ENCODE peak calls at places on chromosome 16, in four cellular contexts. J, P, Z and B are unnamed samples. For H3K4me1, the result is how much of the 10 kb centered on the place peaks cover.

GRCh38 chr16:89094252-89094901 is 725 bp downstream of the ACSF3 start:
- DNase-seq in P (no peak), Z (no peak), J (peak), B (no peak)

GRCh38 chr16:53912155-53912554 is 208.2 kb downstream of the FTO start:
- DNase-seq in J (no peak), Z (no peak), P (peak), B (peak)

GRCh38 chr16:11308493-11309283 is 27.6 kb upstream of the PRM1 start:
- DNase-seq in Z (no peak), P (no peak), J (no peak), B (no peak)

GRCh38 chr16:81694494-81695285 is 84.4 kb upstream of the PLCG2 start:
- DNase-seq in P (no peak), J (no peak), Z (no peak), B (no peak)

GRCh38 chr16:49021136-49021535 is 260.5 kb downstream of the CBLN1 start:
- DNase-seq in Z (no peak), J (no peak), P (no peak), B (no peak)

GRCh38 chr16:48153689-48154265 is 2.0 kb downstream of the ABCC12 start:
- DNase-seq in P (no peak), Z (no peak), J (no peak), B (no peak)

GRCh38 chr16:77169650-77170236 is 21.2 kb upstream of the MON1B start:
- DNase-seq in P (no peak), J (peak), Z (no peak), B (no peak)

GRCh38 chr16:87657621-87658192 is 55.4 kb downstream of the JPH3 start:
- DNase-seq in J (no peak), P (no peak), Z (no peak), B (no peak)

GRCh38 chr16:87453326-87453725 is 39.5 kb downstream of the ZCCHC14 start:
- DNase-seq in P (no peak), J (no peak), Z (no peak), B (no peak)

GRCh38 chr16:73002836-73003235 is 45.1 kb downstream of the ZFHX3 start:
- DNase-seq in P (no peak), J (no peak), Z (no peak), B (no peak)

GRCh38 chr16:85347213-85347591 is 234.9 kb upstream of the CIBAR2 start:
- DNase-seq in P (no peak), Z (no peak), J (no peak), B (no peak)

GRCh38 chr16:22659933-22660332 is 149.2 kb downstream of the NPIPB5 start:
- DNase-seq in Z (no peak), P (no peak), J (peak), B (no peak)

GRCh38 chr16:9526791-9527190 is 435.3 kb downstream of the HAPSTR1 start:
- DNase-seq in P (no peak), Z (no peak), J (no peak), B (no peak)

GRCh38 chr16:85898521-85899442 is at the start of gene IRF8:
- DNase-seq in Z (peak), P (peak), J (peak), B (peak)

GRCh38 chr16:86426243-86426642 is 84.1 kb upstream of the FOXF1 start:
- DNase-seq in P (no peak), Z (no peak), J (no peak), B (no peak)

GRCh38 chr16:71880176-71880575 is 3.8 kb downstream of the ZNF821 start:
- DNase-seq in Z (no peak), J (no peak), P (no peak), B (no peak)

GRCh38 chr16:66176111-66176510 is 190.4 kb upstream of the CDH5 start:
- DNase-seq in J (no peak), P (no peak), Z (no peak), B (no peak)

GRCh38 chr16:70697601-70698170 is 11.8 kb upstream of the MTSS2 start:
- DNase-seq in Z (peak), J (no peak), P (no peak), B (no peak)
- H3K4me1 ChIP-seq in Z (under half), J (under half), P (under half), B (under half)

GRCh38 chr16:31002252-31002700 is 8.2 kb downstream of the STX1B start:
- DNase-seq in P (no peak), Z (no peak), J (no peak), B (no peak)
- H3K4me3 ChIP-seq in P (no peak), Z (no peak), J (no peak), B (no peak)

GRCh38 chr16:886802-887731 is 83.7 kb downstream of the LMF1 start:
- DNase-seq in Z (no peak), P (no peak), J (no peak), B (no peak)

GRCh38 chr16:884232-884631 is 83.7 kb upstream of the GNG13 start:
- DNase-seq in J (no peak), P (no peak), Z (no peak), B (no peak)

GRCh38 chr16:885391-885790 is 84.9 kb upstream of the GNG13 start:
- DNase-seq in P (no peak), Z (no peak), J (no peak), B (no peak)

GRCh38 chr16:887846-888245 is 82.9 kb downstream of the LMF1 start:
- DNase-seq in Z (no peak), P (no peak), J (no peak), B (no peak)

DNA sequence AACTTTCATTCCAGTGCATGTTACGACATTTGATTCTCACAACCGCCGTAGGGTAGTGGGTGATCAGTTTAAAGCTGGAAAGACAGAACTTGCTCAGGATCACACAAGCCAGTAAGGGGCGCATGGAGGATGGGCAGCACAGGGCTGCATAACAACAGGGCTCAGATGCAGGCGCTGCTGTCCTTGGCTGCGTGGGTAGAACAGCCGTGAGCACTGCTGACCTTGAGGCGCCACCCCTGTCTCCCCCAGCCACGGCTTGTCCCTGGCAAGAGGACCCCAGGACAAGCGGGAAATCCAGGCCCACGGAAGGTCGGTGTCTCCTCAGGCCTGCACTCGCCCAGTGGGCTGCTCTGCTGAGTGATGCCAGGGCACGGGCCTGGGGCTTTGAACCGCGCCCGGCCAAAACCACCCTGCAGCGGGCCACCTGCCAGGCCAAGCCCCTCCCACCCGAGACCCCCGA is 84.7 kb downstream of the LMF1 start:
- DNase-seq in Z (no peak), J (no peak), P (no peak), B (no peak)
- H3K27ac ChIP-seq in Z (no peak), J (no peak), P (no peak), B (no peak)

DNA sequence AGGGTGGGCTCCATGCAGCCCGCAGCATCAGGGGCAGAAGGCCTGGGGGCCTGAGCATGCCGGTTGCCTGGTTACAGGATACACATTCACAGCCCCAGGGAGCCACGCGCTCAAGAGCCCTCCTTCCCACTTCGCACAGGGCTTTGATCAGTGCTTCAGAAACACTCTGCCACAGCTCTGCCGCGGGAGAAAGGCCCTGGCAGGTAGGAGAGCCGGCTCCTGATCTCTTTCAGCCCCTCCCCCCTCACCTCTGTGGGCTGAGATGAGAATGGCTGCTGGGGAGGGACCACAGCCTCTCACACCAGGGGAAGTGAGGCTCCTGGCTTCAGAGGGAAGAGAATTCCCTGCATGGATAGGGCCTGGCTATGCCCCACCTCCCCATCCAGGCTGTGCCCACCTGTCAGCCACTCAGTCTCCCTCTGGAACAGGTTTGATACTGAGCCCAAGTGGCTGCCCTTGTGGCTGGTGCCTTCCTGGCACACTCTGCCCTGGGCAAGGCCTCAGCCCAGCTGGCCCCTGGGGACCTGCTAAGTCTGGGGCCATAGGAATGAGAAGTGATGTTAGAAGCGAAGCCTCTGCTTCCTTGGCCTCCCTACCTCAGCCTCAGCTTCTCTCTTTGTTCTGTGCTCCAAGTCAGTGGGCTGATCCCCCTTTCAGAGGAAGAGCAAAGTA is 8.6 kb downstream of the DOK4 start:
- DNase-seq in J (no peak), Z (no peak), P (no peak), B (no peak)
- H3K4me1 ChIP-seq in J (under half), Z (under half), P (under half), B (under half)

DNA sequence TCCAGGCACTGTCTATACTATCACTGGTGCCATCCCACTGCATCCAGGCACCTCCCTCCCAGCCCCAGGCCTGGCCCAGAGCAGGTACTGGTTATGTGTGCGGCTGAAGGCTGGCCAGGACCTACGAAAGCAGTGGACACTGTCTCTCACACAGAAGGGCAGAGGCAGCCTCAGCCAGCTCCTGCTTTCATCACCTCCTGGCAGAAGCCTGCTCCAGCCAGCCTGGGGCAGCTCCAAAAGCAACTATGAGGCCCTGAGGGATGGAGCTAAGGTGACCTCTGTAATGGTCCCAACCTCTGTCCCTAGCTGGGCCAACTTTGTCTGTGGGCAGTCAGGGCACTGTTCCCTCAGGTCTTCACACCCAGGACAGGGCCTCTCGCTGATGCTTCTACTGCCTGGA is 18.8 kb downstream of the HSD11B2 start:
- DNase-seq in P (no peak), Z (no peak), J (no peak), B (no peak)
- H3K4me3 ChIP-seq in P (no peak), Z (no peak), J (no peak), B (no peak)

DNA sequence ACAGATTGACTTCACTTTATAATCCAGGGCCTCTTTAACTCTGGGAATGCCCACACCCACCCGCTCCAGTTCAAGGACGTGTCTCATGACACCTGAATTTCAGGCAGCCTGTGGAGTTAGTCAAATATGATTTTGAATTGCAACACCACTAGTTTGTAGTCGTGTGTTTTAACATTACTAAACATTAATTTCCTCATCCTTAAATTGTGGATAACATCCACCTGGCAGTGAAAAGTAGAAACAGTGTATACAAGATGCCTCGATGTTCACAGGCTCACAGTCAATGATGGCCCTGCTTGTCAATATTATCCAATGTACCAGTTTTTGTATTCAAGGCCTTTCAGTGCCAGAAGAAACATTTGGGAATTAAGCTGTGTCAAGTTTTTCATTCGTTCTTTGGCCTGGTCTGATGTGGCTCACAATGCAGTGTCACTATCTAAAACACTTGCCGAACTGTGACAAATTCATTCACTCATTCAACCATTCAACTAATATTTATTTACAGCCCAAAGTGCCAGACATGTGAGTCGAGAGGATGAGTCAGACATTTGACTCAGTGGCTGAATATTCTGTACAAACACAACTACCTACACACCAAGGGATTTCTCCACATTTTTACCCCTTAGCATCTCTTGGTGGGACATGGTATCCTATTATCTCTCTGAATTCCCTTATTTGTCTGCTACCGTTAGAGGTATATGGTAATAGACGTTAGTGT is 1.4 kb downstream of the MEIOB start:
- DNase-seq in Z (no peak), P (no peak), J (no peak), B (no peak)
- H3K27ac ChIP-seq in Z (no peak), P (no peak), J (no peak), B (no peak)

GRCh38 chr16:6961704-6962103 is 370.9 kb upstream of the RBFOX1 start:
- DNase-seq in J (no peak), Z (no peak), P (no peak), B (no peak)

GRCh38 chr16:6967796-6968195 is 364.8 kb upstream of the RBFOX1 start:
- DNase-seq in P (no peak), J (no peak), Z (no peak), B (no peak)

GRCh38 chr16:6966925-6967324 is 365.7 kb upstream of the RBFOX1 start:
- DNase-seq in Z (no peak), J (no peak), P (no peak), B (no peak)

GRCh38 chr16:6969594-6969993 is 363.1 kb upstream of the RBFOX1 start:
- DNase-seq in J (no peak), P (no peak), Z (no peak), B (no peak)

DNA sequence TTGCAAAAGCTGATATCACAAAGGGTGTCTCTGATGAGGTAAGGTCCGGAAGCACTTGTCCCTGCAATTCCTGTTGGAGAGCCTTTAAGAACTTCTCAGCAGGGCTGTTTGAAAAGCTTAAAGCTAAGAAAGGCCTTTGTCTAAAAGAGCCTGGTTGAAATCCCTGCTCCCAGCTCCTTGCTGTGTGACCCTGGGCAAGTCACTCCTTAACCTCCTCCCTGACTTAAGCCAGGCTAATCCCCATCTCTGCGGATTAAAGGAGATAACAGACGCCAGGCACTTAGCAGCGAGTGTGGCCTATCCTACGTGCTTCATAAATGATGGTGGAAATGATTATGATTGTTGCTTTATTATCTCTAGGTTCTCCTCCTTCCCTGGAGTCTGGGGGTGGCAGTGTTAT is 368.0 kb upstream of the RBFOX1 start:
- DNase-seq in P (no peak), Z (no peak), J (no peak), B (no peak)
- H3K4me1 ChIP-seq in P (under half), Z (under half), J (under half), B (under half)

GRCh38 chr16:28494141-28494851 is at the start of gene APOBR:
- DNase-seq in J (peak), P (peak), Z (no peak), B (peak)
- H3K4me3 ChIP-seq in J (peak), P (peak), Z (peak), B (peak)

DNA sequence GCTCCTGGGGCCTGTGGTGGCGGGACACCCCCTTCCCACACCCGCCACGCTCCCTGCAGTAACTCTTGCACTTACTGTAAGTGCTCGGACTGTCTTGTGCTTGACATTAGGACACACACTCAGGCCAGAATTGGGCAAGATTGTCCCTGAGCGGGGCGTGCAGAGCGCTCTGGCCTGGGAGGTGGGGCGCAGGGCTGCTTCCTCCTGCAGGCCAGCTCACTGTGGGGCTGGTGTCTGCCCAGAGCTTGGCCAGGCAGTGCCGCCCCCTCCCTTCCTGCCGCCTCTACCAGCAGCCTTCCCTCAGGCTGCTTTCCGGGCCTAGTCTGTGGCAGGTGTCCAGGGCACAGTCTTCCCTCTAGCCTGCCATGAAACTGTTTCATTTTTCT is 6.1 kb upstream of the ATP6V0C start:
- DNase-seq in Z (no peak), P (no peak), J (no peak), B (no peak)
- H3K27ac ChIP-seq in Z (no peak), P (no peak), J (peak), B (no peak)

GRCh38 chr16:26856791-26857190 is 209.9 kb upstream of the C16orf82 start:
- DNase-seq in Z (no peak), J (no peak), P (no peak), B (no peak)
- H3K4me1 ChIP-seq in Z (under half), J (under half), P (under half), B (under half)